ENCODE peak calls at places on chromosomes 12 and 14, in four cellular contexts. B is B cell; Y is fibroblast of lung; P is CD8-positive, alpha-beta T cell. X is an unnamed sample.

GRCh38 chr14:34003052-34003668 is 52.3 kb upstream of the EGLN3 start:
- DNase-seq in B (no peak), Y (no peak), P (no peak), X (no peak)

GRCh38 chr12:47377414-47378221 is 297.9 kb upstream of the AMIGO2 start:
- DNase-seq in B (no peak), Y (peak), P (no peak), X (no peak)

GRCh38 chr14:25103820-25104219 is 53.9 kb upstream of the STXBP6 start:
- DNase-seq in B (no peak), Y (no peak), P (no peak), X (no peak)

GRCh38 chr12:38906482-38907170 is 1.2 kb upstream of the CPNE8 start:
- DNase-seq in B (peak), Y (peak), P (no peak), X (peak)

GRCh38 chr12:94792690-94793089 is 142.3 kb upstream of the TMCC3 start:
- DNase-seq in B (no peak), Y (peak), P (no peak), X (no peak)

GRCh38 chr12:100908501-100908900 is 113.9 kb downstream of the ANO4 start:
- DNase-seq in B (no peak), Y (peak), P (no peak), X (no peak)

GRCh38 chr12:2668816-2669215 is 126.0 kb upstream of the FKBP4 start:
- DNase-seq in B (no peak), Y (no peak), P (no peak), X (no peak)

GRCh38 chr14:74653386-74654138 is 41.5 kb upstream of the LTBP2 start:
- DNase-seq in B (no peak), Y (no peak), P (no peak), X (no peak)

GRCh38 chr12:124034297-124034696 is 61.3 kb downstream of the ZNF664 start:
- DNase-seq in B (no peak), Y (no peak), P (no peak), X (no peak)

GRCh38 chr12:108060910-108061309 is 68.2 kb upstream of the WSCD2 start:
- DNase-seq in B (no peak), Y (no peak), P (no peak), X (no peak)

GRCh38 chr14:45891417-45892080 is 638.5 kb upstream of the MIS18BP1 start:
- DNase-seq in B (no peak), Y (no peak), P (no peak), X (no peak)

GRCh38 chr12:52539024-52539820 is 13.7 kb downstream of the KRT71 start:
- DNase-seq in B (no peak), Y (peak), P (no peak), X (no peak)

GRCh38 chr12:124625867-124626675 is 58.7 kb upstream of the NCOR2 start:
- DNase-seq in B (no peak), Y (peak), P (no peak), X (no peak)

GRCh38 chr14:24233538-24233866 is 773 bp downstream of the GMPR2 start:
- DNase-seq in B (no peak), Y (no peak), P (no peak), X (no peak)

GRCh38 chr12:79086546-79086945 is 222.0 kb downstream of the SYT1 start:
- DNase-seq in B (no peak), Y (no peak), P (no peak), X (no peak)

GRCh38 chr12:113207621-113208040 is 13.6 kb upstream of the TPCN1 start:
- DNase-seq in B (no peak), Y (no peak), P (no peak), X (peak)

GRCh38 chr12:68432622-68433021 is 100.5 kb upstream of the MDM1 start:
- DNase-seq in B (no peak), Y (no peak), P (no peak), X (no peak)

GRCh38 chr12:14643247-14643646 is 53.2 kb downstream of the GUCY2C start:
- DNase-seq in B (no peak), Y (no peak), P (no peak), X (no peak)

GRCh38 chr14:104035300-104035699 is 50.2 kb upstream of the ASPG start:
- DNase-seq in B (no peak), Y (no peak), P (no peak), X (no peak)

GRCh38 chr14:57737598-57737997 is 128.3 kb downstream of the SLC35F4 start:
- DNase-seq in B (no peak), Y (no peak), P (no peak), X (no peak)

GRCh38 chr14:74909501-74909900 is 13.6 kb downstream of the RPS6KL1 start:
- DNase-seq in B (no peak), Y (no peak), P (no peak), X (no peak)

GRCh38 chr14:22829661-22830328 is at the start of gene MRPL52:
- DNase-seq in B (peak), Y (peak), P (peak), X (peak)

GRCh38 chr12:126538888-126539287 is 1473.7 kb downstream of the AACS start:
- DNase-seq in B (no peak), Y (no peak), P (no peak), X (no peak)

GRCh38 chr12:126537961-126538530 is 1472.8 kb downstream of the AACS start:
- DNase-seq in B (no peak), Y (no peak), P (no peak), X (no peak)

GRCh38 chr12:126534495-126534894 is 1469.3 kb downstream of the AACS start:
- DNase-seq in B (no peak), Y (no peak), P (no peak), X (no peak)
- TF ChIP-seq CTCF in B (no peak), Y (no peak), P (no peak), X (no peak)

DNA sequence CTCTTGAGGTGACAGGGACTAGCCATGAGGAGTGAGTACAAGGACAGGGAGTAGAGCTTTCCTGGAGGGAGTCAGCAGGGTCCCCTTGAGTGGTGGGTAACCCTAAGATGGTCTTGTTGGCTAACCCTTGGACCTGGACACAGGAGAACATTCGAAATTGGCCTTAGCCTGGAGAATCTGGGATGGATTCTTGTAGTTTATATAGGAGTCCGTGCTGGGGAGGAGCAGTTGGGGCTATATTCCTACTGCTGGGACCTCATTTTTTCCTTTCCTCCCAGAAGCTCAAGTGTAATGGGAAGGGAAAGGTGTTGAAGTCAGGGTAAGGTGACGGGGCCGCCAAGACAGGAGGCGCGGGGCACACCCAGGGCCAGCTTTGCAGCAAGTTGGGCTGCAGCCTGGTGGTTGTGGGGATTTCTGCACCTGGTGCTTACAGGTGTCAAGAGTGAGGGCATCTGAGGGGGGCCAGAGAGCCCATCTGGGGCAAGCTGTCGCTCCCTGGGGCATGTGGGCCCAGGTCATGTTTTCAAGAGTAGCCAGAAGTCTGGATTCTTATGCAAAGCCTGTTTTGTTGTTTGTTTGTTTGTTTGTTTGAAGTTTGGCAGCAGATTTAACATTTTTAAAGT is 5.1 kb downstream of the BCL7A start:
- DNase-seq in B (peak), Y (no peak), P (no peak), X (no peak)
- TF ChIP-seq CTCF in B (no peak), Y (no peak), P (no peak), X (no peak)

GRCh38 chr14:38248629-38249028 is 7.3 kb downstream of the CLEC14A start:
- DNase-seq in B (no peak), Y (no peak), P (no peak), X (no peak)
- TF ChIP-seq CTCF in B (no peak), Y (peak), P (no peak), X (no peak)

GRCh38 chr14:21449899-21450216 is 6.1 kb downstream of the CHD8 start:
- DNase-seq in B (no peak), Y (no peak), P (no peak), X (no peak)

GRCh38 chr14:21455912-21456667 is at the start of gene CHD8:
- DNase-seq in B (peak), Y (peak), P (peak), X (peak)

GRCh38 chr14:21455592-21455911 is 371 bp downstream of the CHD8 start:
- DNase-seq in B (no peak), Y (no peak), P (no peak), X (no peak)

DNA sequence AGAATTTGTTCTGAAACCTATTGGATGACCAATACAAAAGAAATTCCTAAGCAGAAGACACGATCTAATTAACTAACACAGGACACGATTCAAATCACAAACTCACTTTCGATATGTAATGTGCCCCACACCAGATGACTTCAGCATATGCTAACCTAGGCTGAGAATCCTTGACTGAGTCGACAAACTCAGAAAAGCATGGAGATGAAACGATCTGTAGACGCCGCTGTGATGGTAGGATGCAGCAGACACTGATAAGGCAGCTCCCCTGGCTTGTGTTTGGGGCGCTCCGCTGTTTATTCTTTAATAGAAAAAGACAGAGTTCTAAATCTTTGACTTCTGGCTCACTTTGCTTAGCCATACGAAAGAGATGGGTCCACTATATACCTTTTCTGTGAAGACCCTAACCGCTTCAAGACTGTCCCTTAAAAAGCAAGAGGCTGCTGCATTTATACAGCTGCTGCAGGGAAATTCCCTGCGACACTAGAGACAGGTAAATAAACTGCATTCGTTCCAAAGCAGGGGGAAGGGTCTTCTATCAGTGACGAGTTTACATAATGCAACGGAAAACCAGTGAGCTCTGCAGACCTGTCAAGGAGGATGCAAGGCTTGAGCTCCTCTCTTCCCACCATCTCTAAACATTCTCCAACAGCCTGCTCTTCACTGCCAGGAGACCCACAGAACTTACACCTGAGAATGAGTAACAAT is 926 bp downstream of the CHD8 start:
- DNase-seq in B (no peak), Y (no peak), P (no peak), X (no peak)
- TF ChIP-seq CTCF in B (no peak), Y (no peak), P (no peak), X (no peak)

GRCh38 chr14:100291305-100292075 is 14.8 kb downstream of the SLC25A29 start:
- DNase-seq in B (peak), Y (no peak), P (no peak), X (peak)

GRCh38 chr14:100289916-100290606 is 16.2 kb downstream of the SLC25A29 start:
- DNase-seq in B (peak), Y (no peak), P (no peak), X (peak)

GRCh38 chr14:100292301-100292775 is 13.9 kb downstream of the SLC25A29 start:
- DNase-seq in B (peak), Y (no peak), P (no peak), X (no peak)

GRCh38 chr14:100292776-100293461 is 13.3 kb downstream of the SLC25A29 start:
- DNase-seq in B (no peak), Y (no peak), P (no peak), X (no peak)

DNA sequence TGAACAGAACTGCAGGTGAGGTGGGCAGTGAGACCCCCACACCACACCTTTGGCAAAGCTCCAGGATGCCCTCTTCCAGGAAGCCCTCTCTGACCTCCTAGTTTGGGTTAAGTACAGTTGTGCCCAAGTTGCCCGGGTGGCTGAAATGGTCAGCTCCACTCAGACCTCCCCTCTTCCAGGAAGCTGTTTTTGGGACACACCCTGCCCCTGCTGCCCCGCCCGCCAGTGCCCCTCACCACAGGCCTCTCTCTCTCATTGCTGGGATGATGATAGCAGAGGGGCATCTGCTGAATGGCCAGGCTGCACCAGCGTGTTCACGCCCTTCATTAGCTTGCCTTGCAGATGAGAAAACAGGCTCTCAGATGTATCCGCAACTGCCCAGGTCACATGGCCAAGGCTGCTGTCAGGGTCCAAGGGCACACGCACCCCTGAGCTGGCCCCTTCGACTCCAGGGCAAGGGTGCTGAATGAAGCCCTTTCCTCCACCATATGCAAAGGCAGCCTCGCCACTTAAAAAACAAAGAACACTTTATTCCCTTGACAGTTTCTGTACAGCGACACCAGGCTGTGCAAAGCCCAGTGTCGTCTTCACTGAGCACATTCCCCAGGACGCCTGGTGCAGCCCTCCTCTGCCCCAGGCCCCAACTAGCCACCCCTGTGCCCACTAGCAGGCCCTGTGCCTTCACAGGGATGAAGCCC is 15.5 kb downstream of the SLC25A29 start:
- DNase-seq in B (no peak), Y (no peak), P (no peak), X (no peak)
- TF ChIP-seq CTCF in B (no peak), Y (no peak), P (no peak), X (no peak)

GRCh38 chr14:101150010-101150409 is 246.5 kb upstream of the RTL1 start:
- DNase-seq in B (no peak), Y (no peak), P (no peak), X (no peak)

GRCh38 chr14:101152855-101153254 is 249.3 kb upstream of the RTL1 start:
- DNase-seq in B (no peak), Y (no peak), P (no peak), X (no peak)

GRCh38 chr14:101151930-101152310 is 248.4 kb upstream of the RTL1 start:
- DNase-seq in B (no peak), Y (no peak), P (no peak), X (no peak)

GRCh38 chr14:101151226-101151929 is 247.9 kb upstream of the RTL1 start:
- DNase-seq in B (no peak), Y (no peak), P (no peak), X (no peak)

DNA sequence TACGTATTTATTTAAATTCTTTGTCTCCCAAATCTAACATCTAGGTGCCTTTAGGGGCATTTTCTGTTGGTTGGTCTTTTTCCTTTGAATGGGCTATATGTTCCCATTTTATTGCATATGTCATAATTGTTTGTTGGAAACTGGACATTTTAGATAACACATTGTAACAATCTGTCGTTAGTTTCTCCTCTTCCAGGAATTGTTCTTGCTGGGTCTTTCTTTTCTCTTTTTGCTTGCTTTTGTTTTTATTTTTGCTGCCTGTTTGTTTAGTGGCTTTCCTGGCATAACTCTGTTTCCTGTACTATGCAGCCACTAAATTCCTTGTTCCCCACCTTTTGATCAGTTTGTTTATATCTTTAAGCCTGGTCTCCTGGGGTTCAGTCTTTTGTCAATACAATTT is 244.3 kb upstream of the RTL1 start:
- DNase-seq in B (no peak), Y (no peak), P (no peak), X (no peak)
- TF ChIP-seq CTCF in B (no peak), Y (no peak), P (no peak), X (no peak)

DNA sequence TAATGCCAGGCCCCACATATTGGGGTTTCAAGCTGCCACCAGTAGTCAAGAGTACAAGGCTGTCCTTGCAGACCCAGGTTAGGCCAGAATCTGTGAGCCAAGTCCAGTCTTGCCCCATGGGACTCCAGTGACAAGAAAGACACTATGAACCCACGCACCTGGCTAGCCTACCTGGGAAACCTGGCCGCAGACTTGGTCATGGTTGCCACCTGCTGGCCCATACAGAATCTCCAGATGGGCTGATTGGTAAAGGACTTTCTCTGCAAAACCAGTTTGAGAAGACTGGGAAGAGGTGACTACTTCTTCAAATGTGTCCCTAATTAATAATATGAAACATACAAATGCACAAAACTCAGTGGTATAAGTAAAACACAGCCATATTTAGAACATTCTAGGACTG is 398.4 kb upstream of the FLRT2 start:
- DNase-seq in B (no peak), Y (no peak), P (no peak), X (no peak)
- TF ChIP-seq CTCF in B (no peak), Y (no peak), P (no peak), X (no peak)

DNA sequence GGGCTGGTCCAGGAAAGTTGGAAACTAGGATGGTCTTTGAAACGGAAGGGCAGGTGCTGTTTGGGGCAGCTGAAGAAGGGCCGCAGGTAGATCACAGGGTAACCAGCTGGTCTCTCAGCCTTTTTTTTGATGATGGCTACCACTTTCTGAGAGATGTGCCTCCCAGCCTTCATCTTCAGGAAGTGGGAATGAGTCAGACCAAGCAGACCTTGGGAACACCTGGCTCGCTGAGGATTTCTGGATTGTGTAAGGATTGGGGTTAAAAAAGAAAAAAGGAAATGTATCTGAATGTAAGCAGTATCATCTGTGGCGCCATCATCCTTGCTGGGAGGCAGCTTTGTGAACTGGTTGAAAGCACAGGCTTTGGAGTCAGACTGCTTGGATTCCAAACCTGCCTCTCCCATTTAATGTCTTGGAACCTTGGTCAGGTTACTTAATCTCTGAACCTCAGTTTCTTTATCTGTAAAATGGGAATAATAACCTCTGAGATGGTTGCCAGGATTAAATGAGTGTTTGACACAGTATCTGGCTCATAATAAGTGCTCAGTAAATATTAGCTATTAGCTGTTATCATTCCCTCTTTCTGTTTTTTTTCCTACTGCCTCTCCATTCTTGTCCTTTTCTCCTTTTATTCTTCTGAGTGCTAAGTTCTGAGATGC is 1.7 kb downstream of the PRPF40B start:
- DNase-seq in B (no peak), Y (no peak), P (no peak), X (no peak)
- TF ChIP-seq CTCF in B (no peak), Y (no peak), P (no peak), X (no peak)

GRCh38 chr12:116426391-116427136 is 132.6 kb upstream of the MAP1LC3B2 start:
- DNase-seq in B (no peak), Y (peak), P (no peak), X (no peak)
- TF ChIP-seq CTCF in B (no peak), Y (peak), P (no peak), X (no peak)

DNA sequence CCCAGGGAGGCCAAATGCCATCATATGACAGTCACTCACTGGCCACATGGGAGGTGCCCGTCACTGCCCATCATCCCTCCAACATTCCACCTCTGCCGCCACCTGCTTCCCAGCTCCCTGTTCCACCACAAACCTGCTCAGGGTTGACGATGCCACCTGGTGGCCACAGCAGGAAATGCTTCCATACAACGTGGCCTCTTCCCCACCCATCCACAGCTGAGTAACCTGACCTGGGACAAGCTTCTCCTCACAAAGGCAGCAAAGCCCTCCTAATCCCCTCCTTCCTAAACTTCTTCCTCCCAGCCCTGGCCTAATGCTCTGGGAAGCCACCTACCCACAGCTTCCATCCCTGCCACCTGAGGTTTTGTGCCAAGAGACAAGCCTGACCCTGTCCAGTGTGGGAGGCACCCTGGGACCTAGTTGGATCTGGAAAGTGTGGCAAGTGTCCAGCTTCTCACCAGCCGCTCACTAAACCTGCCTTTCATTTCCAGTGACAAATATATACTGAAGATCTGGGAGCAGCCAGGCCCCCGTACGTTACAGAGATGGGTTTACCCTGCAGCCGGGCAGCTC is 4.3 kb downstream of the DEGS2 start:
- DNase-seq in B (no peak), Y (peak), P (no peak), X (no peak)
- TF ChIP-seq CTCF in B (peak), Y (peak), P (peak), X (peak)

X was measured in GM20000.